ENCODE peak calls at places on chromosomes 3 and 15, in eight cellular contexts. K is fibroblast of villous mesenchyme, X is GM12892, Q is activated T-cell treated with anti-CD3 and anti-CD28 coated beads for 1 hour, P is KBM-7, O is uterus, E is GM03348, B is AG08395. A is an unnamed sample.

GRCh38 chr15:69499521-69500201 is 47.0 kb downstream of the RPLP1 start:
- DNase-seq in O (no peak), Q (no peak), K (no peak), B (no peak), X (no peak), P (no peak), E (no peak), A (no peak)

GRCh38 chr3:111715911-111716523 is 120.9 kb upstream of the ZBED2 start:
- DNase-seq in K (peak), Q (peak), E (peak), X (no peak), O (peak), P (peak), B (peak), A (peak)

GRCh38 chr15:36495464-36495863 is 84.0 kb upstream of the CDIN1 start:
- DNase-seq in E (no peak), Q (no peak), P (no peak), K (no peak), B (no peak), X (no peak), O (no peak), A (no peak)

GRCh38 chr3:16177962-16178627 is 3.6 kb downstream of the GALNT15 start:
- DNase-seq in P (peak), X (peak), O (peak), E (peak), Q (peak), B (peak), K (peak), A (peak)

GRCh38 chr3:62607287-62608029 is 234.1 kb upstream of the FEZF2 start:
- DNase-seq in P (no peak), E (peak), K (peak), B (peak), X (no peak), Q (no peak), O (no peak), A (no peak)

GRCh38 chr3:147405552-147406254 is 640 bp downstream of the ZIC4 start:
- DNase-seq in P (no peak), E (no peak), K (no peak), O (no peak), B (no peak), X (no peak), Q (no peak), A (no peak)

GRCh38 chr15:66452971-66453580 is 44.5 kb downstream of the SNAPC5 start:
- DNase-seq in B (no peak), O (no peak), X (no peak), K (no peak), P (peak), E (no peak), Q (no peak), A (no peak)

GRCh38 chr3:72343078-72343477 is 505.2 kb downstream of the SHQ1 start:
- DNase-seq in K (no peak), E (peak), B (peak), P (no peak), X (no peak), O (no peak), Q (no peak), A (peak)

GRCh38 chr3:4474683-4475490 is 7.8 kb upstream of the SUMF1 start:
- DNase-seq in K (no peak), B (peak), Q (no peak), O (no peak), X (no peak), E (peak), P (peak), A (no peak)

GRCh38 chr15:50797926-50798325 is 32.4 kb upstream of the SPPL2A start:
- DNase-seq in X (no peak), O (no peak), K (no peak), B (no peak), E (no peak), P (no peak), Q (no peak), A (no peak)

GRCh38 chr15:57003418-57003817 is 85.0 kb downstream of the TCF12 start:
- DNase-seq in X (no peak), P (no peak), E (peak), K (peak), B (peak), O (no peak), Q (no peak), A (no peak)

GRCh38 chr15:82045179-82045891 is 483 bp downstream of the MEX3B start:
- DNase-seq in K (peak), B (peak), O (peak), P (no peak), X (no peak), E (peak), Q (no peak), A (peak)

GRCh38 chr3:53073553-53074365 is 27.9 kb upstream of the SFMBT1 start:
- DNase-seq in O (no peak), E (no peak), Q (no peak), P (no peak), B (no peak), X (no peak), K (no peak), A (peak)

GRCh38 chr3:69716119-69716518 is 23.1 kb upstream of the MITF start:
- DNase-seq in P (no peak), O (no peak), Q (no peak), B (no peak), X (no peak), K (no peak), E (no peak), A (no peak)

GRCh38 chr3:49805884-49806701 is 3.0 kb downstream of the INKA1 start:
- DNase-seq in X (no peak), K (peak), E (no peak), P (peak), O (peak), B (no peak), Q (no peak), A (no peak)

GRCh38 chr15:87632364-87632763 is 624.2 kb downstream of the NTRK3 start:
- DNase-seq in Q (no peak), K (no peak), P (no peak), O (no peak), X (no peak), E (no peak), B (no peak), A (no peak)

GRCh38 chr3:61807865-61808276 is 246.5 kb downstream of the PTPRG start:
- DNase-seq in X (no peak), B (peak), P (no peak), Q (no peak), E (no peak), K (peak), O (no peak), A (no peak)

GRCh38 chr15:25783607-25784131 is 79.5 kb downstream of the ATP10A start:
- DNase-seq in Q (peak), B (peak), P (peak), O (no peak), X (no peak), E (peak), K (no peak), A (peak)

GRCh38 chr3:120634539-120634938 is 38.4 kb downstream of the NDUFB4 start:
- DNase-seq in B (no peak), P (no peak), Q (no peak), O (no peak), E (peak), X (no peak), K (no peak), A (no peak)

GRCh38 chr3:51975857-51976549 is 1.1 kb downstream of the ABHD14A start:
- DNase-seq in O (peak), P (peak), B (peak), X (no peak), E (peak), K (peak), Q (no peak), A (no peak)

GRCh38 chr15:89089316-89090230 is 1.3 kb downstream of the ABHD2 start:
- DNase-seq in E (no peak), K (no peak), O (no peak), B (no peak), P (no peak), X (no peak), Q (no peak), A (no peak)

GRCh38 chr15:63371297-63371918 is 10.2 kb downstream of the CA12 start:
- DNase-seq in B (peak), P (no peak), E (peak), Q (no peak), K (peak), O (peak), X (no peak), A (no peak)

GRCh38 chr3:56125358-56126005 is 342.8 kb downstream of the ERC2 start:
- DNase-seq in K (peak), O (peak), E (peak), Q (no peak), P (no peak), X (no peak), B (peak), A (no peak)

GRCh38 chr3:126053949-126054569 is 29.9 kb downstream of the SLC41A3 start:
- DNase-seq in P (no peak), Q (no peak), X (no peak), E (no peak), O (no peak), B (no peak), K (no peak), A (no peak)

GRCh38 chr3:63791974-63792373 is 27.1 kb upstream of the C3orf49 start:
- DNase-seq in E (peak), B (peak), X (no peak), P (no peak), O (no peak), K (peak), Q (no peak), A (no peak)

GRCh38 chr3:48219543-48219942 is 3.8 kb upstream of the CAMP start:
- DNase-seq in P (no peak), E (peak), O (no peak), Q (no peak), X (no peak), B (peak), K (peak), A (no peak)

GRCh38 chr3:41182504-41183059 is 16.7 kb upstream of the CTNNB1 start:
- DNase-seq in X (no peak), E (no peak), O (no peak), Q (no peak), P (no peak), B (no peak), K (no peak), A (no peak)

GRCh38 chr3:150149651-150150051 is 179.0 kb upstream of the PFN2 start:
- DNase-seq in P (no peak), E (peak), O (no peak), Q (no peak), X (no peak), B (peak), K (peak), A (no peak)

GRCh38 chr3:45442679-45443214 is 54.4 kb downstream of the LARS2 start:
- DNase-seq in K (no peak), E (no peak), O (no peak), Q (no peak), B (no peak), P (no peak), X (no peak), A (no peak)

GRCh38 chr3:27713435-27713880 is 8.7 kb downstream of the EOMES start:
- DNase-seq in X (no peak), E (peak), Q (no peak), B (no peak), P (no peak), K (no peak), O (no peak), A (no peak)

A was measured in CD4-positive, alpha-beta T cell.